ENCODE peak calls at places on chromosome 16, in seven cellular contexts. D, U, H, V, T, F and W are unnamed samples.

GRCh38 chr16:55152875-55153390 is 171.1 kb upstream of the IRX6 start:
- DNase-seq in D (no peak), U (no peak), F (no peak), H (no peak), T (no peak), V (no peak), W (no peak)

GRCh38 chr16:6125483-6126259 is 1028.1 kb upstream of the EEF2KMT start:
- DNase-seq in D (no peak), U (no peak), H (peak; percentile 50), F (no peak), V (no peak), T (no peak), W (no peak)

GRCh38 chr16:51651061-51651466 is 500.0 kb upstream of the SALL1 start:
- DNase-seq in U (no peak), V (no peak), F (no peak), D (no peak), T (no peak), H (no peak), W (no peak)

GRCh38 chr16:81137012-81137335 is 40.8 kb upstream of the GCSH start:
- DNase-seq in D (no peak), H (no peak), U (no peak), T (peak; percentile 17), F (no peak), V (no peak), W (no peak)

GRCh38 chr16:22098538-22099255 is 6.4 kb downstream of the VWA3A start:
- DNase-seq in V (peak; percentile 10), D (no peak), H (peak; percentile 40), T (peak; percentile 69), F (peak; percentile 30), U (no peak), W (peak; percentile 84)

GRCh38 chr16:12459993-12460392 is 343.7 kb downstream of the CPPED1 start:
- DNase-seq in V (no peak), T (no peak), H (no peak), D (no peak), F (no peak), U (no peak), W (no peak)

GRCh38 chr16:72877374-72878028 is 170.4 kb downstream of the ZFHX3 start:
- DNase-seq in U (no peak), D (no peak), V (no peak), T (peak; percentile 69), H (peak; percentile 75), F (peak; percentile 86), W (peak; percentile 88)

GRCh38 chr16:85844786-85845185 is 45.3 kb downstream of the COX4I1 start:
- DNase-seq in U (no peak), D (no peak), T (no peak), V (no peak), F (no peak), H (no peak), W (no peak)

GRCh38 chr16:54242199-54242598 is 44.4 kb downstream of the IRX3 start:
- DNase-seq in U (no peak), D (no peak), H (peak; percentile 17), F (no peak), V (no peak), T (no peak), W (peak; percentile 83)

GRCh38 chr16:8760021-8760420 is 37.4 kb downstream of the TMEM186 start:
- DNase-seq in T (peak; percentile 15), D (no peak), F (no peak), H (no peak), V (no peak), U (no peak), W (no peak)

GRCh38 chr16:71383054-71383773 is 24.7 kb downstream of the CALB2 start:
- DNase-seq in V (no peak), U (no peak), H (peak; percentile 27), F (no peak), T (peak; percentile 50), D (no peak), W (peak; percentile 84)

GRCh38 chr16:79599256-79599836 is 1.2 kb downstream of the MAF start:
- DNase-seq in T (peak; percentile 20), D (peak; percentile 29), V (no peak), F (no peak), U (no peak), H (peak; percentile 36), W (peak; percentile 42)

GRCh38 chr16:68676113-68676860 is 31.2 kb downstream of the CDH3 start:
- DNase-seq in H (no peak), T (peak; percentile 61), D (no peak), V (no peak), F (no peak), U (no peak), W (no peak)

GRCh38 chr16:24609740-24610420 is 70.5 kb downstream of the RBBP6 start:
- DNase-seq in H (peak; percentile 4), U (no peak), F (no peak), V (no peak), T (peak; percentile 81), D (peak; percentile 35), W (peak; percentile 66)

GRCh38 chr16:89017956-89018604 is 41.1 kb upstream of the CBFA2T3 start:
- DNase-seq in U (no peak), D (peak; percentile 0), H (peak; percentile 47), F (no peak), T (peak; percentile 47), V (no peak), W (no peak)

GRCh38 chr16:61391835-61392234 is 644.4 kb downstream of the CDH8 start:
- DNase-seq in D (no peak), H (no peak), U (no peak), F (no peak), T (no peak), V (no peak), W (no peak)

GRCh38 chr16:57988929-57989328 is 11.5 kb downstream of the ZNF319 start:
- DNase-seq in U (no peak), F (no peak), D (peak; percentile 51), H (no peak), V (no peak), T (no peak), W (no peak)

GRCh38 chr16:46830417-46830901 is 521 bp downstream of the C16orf87 start:
- DNase-seq in T (peak; percentile 67), D (peak; percentile 52), U (peak; percentile 39), V (no peak), H (peak; percentile 27), F (no peak), W (peak; percentile 50)

GRCh38 chr16:56102159-56102798 is 89.0 kb upstream of the GNAO1 start:
- DNase-seq in U (no peak), H (no peak), D (peak; percentile 61), T (peak; percentile 20), V (no peak), F (no peak), W (peak; percentile 18)

GRCh38 chr16:30621765-30622164 is 11.6 kb upstream of the ZNF689 start:
- DNase-seq in U (no peak), T (peak; percentile 60), D (no peak), F (no peak), V (peak; percentile 64), H (peak; percentile 45), W (no peak)

GRCh38 chr16:57316390-57317017 is 32.0 kb upstream of the PLLP start:
- DNase-seq in F (peak; percentile 43), D (no peak), T (peak; percentile 94), U (no peak), V (peak; percentile 81), H (peak; percentile 72), W (peak; percentile 65)

GRCh38 chr16:66484453-66485213 is 57.5 kb downstream of the BEAN1 start:
- DNase-seq in F (no peak), T (no peak), U (no peak), H (no peak), V (no peak), D (no peak), W (no peak)

GRCh38 chr16:55204094-55204493 is 119.9 kb upstream of the IRX6 start:
- DNase-seq in H (no peak), U (no peak), D (no peak), F (no peak), T (no peak), V (no peak), W (no peak)

GRCh38 chr16:89136931-89137330 is 34.6 kb upstream of the CDH15 start:
- DNase-seq in V (no peak), H (no peak), U (no peak), D (no peak), T (no peak), F (no peak), W (no peak)

GRCh38 chr16:48622456-48623303 is 12.7 kb upstream of the N4BP1 start:
- DNase-seq in F (no peak), H (no peak), V (no peak), D (no peak), U (no peak), T (no peak), W (no peak)

GRCh38 chr16:50666658-50667496 is 14.2 kb downstream of the SNX20 start:
- DNase-seq in D (no peak), U (peak; percentile 61), H (no peak), V (no peak), F (no peak), T (no peak), W (no peak)

GRCh38 chr16:49354101-49354500 is 19.5 kb upstream of the C16orf78 start:
- DNase-seq in U (no peak), F (no peak), H (no peak), D (no peak), V (no peak), T (no peak), W (no peak)

GRCh38 chr16:2187212-2187611 is 9.2 kb downstream of the CASKIN1 start:
- DNase-seq in U (no peak), H (no peak), D (no peak), F (no peak), V (no peak), T (no peak), W (no peak)

GRCh38 chr16:3530371-3530914 is 29.6 kb downstream of the CLUAP1 start:
- DNase-seq in H (no peak), U (no peak), T (no peak), F (no peak), D (no peak), V (no peak), W (peak; percentile 10)